ENCODE peak calls at places on chromosomes 16 and 17, in seven cellular contexts. Q is MM.1S, E is HCT116, Z is GM23338, K is SK-N-SH, N is hepatocyte, B is PC-3. Y is an unnamed sample.

GRCh38 chr16:3760518-3760917 is 43.2 kb upstream of the TRAP1 start:
- DNase-seq in Q (no peak), E (no peak), Z (no peak), K (no peak), N (no peak), B (no peak), Y (no peak)

GRCh38 chr17:17859909-17860760 is 23.3 kb upstream of the SREBF1 start:
- DNase-seq in Q (peak; percentile 55), E (no peak), Z (peak; percentile 79), K (peak; percentile 84), N (peak; percentile 79), B (peak; percentile 78), Y (peak; percentile 73)

GRCh38 chr17:76996741-76997694 is 128.8 kb downstream of the MGAT5B start:
- DNase-seq in Q (no peak), E (no peak), Z (no peak), K (peak; percentile 10), N (no peak), B (no peak), Y (peak; percentile 56)

GRCh38 chr17:73713136-73713535 is 68.9 kb upstream of the SDK2 start:
- DNase-seq in Q (no peak), E (no peak), Z (peak; percentile 59), K (no peak), N (no peak), B (no peak), Y (no peak)

GRCh38 chr16:27860091-27860490 is 203.4 kb downstream of the GSG1L start:
- DNase-seq in Q (no peak), E (no peak), Z (no peak), K (no peak), N (no peak), B (no peak), Y (no peak)

GRCh38 chr16:89323120-89323960 is 105.8 kb downstream of the ZNF778 start:
- DNase-seq in Q (no peak), E (no peak), Z (no peak), K (no peak), N (no peak), B (no peak), Y (no peak)

GRCh38 chr16:86079185-86079885 is 180.4 kb downstream of the IRF8 start:
- DNase-seq in Q (no peak), E (no peak), Z (no peak), K (no peak), N (no peak), B (no peak), Y (no peak)

GRCh38 chr16:17370233-17371013 is 100.3 kb downstream of the XYLT1 start:
- DNase-seq in Q (no peak), E (no peak), Z (no peak), K (peak; percentile 27), N (no peak), B (no peak), Y (peak; percentile 19)

GRCh38 chr16:2467301-2468141 is 3.6 kb upstream of the NTN3 start:
- DNase-seq in Q (no peak), E (peak; percentile 41), Z (peak; percentile 83), K (peak; percentile 89), N (peak; percentile 84), B (peak; percentile 59), Y (peak; percentile 79)

GRCh38 chr17:27570578-27570914 is 60.4 kb upstream of the LGALS9 start:
- DNase-seq in Q (no peak), E (no peak), Z (no peak), K (no peak), N (no peak), B (no peak), Y (no peak)

GRCh38 chr16:82061861-82062525 is 26.9 kb downstream of the HSD17B2 start:
- DNase-seq in Q (no peak), E (peak; percentile 64), Z (peak; percentile 53), K (peak; percentile 13), N (no peak), B (peak; percentile 37), Y (peak; percentile 36)

GRCh38 chr16:17606460-17606859 is 135.7 kb upstream of the XYLT1 start:
- DNase-seq in Q (no peak), E (no peak), Z (no peak), K (peak; percentile 33), N (no peak), B (no peak), Y (no peak)

GRCh38 chr16:87422106-87422505 is 30.0 kb downstream of the MAP1LC3B start:
- DNase-seq in Q (no peak), E (no peak), Z (no peak), K (no peak), N (no peak), B (no peak), Y (no peak)

GRCh38 chr16:49120631-49121030 is 161.0 kb downstream of the CBLN1 start:
- DNase-seq in Q (no peak), E (no peak), Z (no peak), K (no peak), N (no peak), B (no peak), Y (no peak)

GRCh38 chr17:66652840-66653507 is 181.9 kb upstream of the CACNG5 start:
- DNase-seq in Q (no peak), E (no peak), Z (no peak), K (no peak), N (no peak), B (peak; percentile 66), Y (no peak)

GRCh38 chr17:65100316-65101140 is 36.6 kb upstream of the RGS9 start:
- DNase-seq in Q (peak; percentile 86), E (peak; percentile 70), Z (peak; percentile 87), K (peak; percentile 96), N (peak; percentile 92), B (peak; percentile 91), Y (peak; percentile 91)

GRCh38 chr17:45277992-45278391 is 16.1 kb upstream of the SPATA32 start:
- DNase-seq in Q (no peak), E (no peak), Z (no peak), K (no peak), N (no peak), B (no peak), Y (no peak)

GRCh38 chr17:16374129-16374528 is 6.8 kb upstream of the UBB start:
- DNase-seq in Q (no peak), E (no peak), Z (no peak), K (no peak), N (peak; percentile 36), B (peak; percentile 37), Y (no peak)

GRCh38 chr17:81401727-81402529 is 6.7 kb downstream of the BAHCC1 start:
- DNase-seq in Q (no peak), E (no peak), Z (peak; percentile 68), K (peak; percentile 81), N (no peak), B (peak; percentile 39), Y (peak; percentile 65)

GRCh38 chr16:75566889-75567255 is 693 bp downstream of the GABARAPL2 start:
- DNase-seq in Q (peak; percentile 14), E (no peak), Z (peak; percentile 64), K (peak; percentile 46), N (peak; percentile 37), B (no peak), Y (no peak)

GRCh38 chr16:67540756-67541155 is 12.1 kb downstream of the RIPOR1 start:
- DNase-seq in Q (no peak), E (no peak), Z (no peak), K (no peak), N (no peak), B (no peak), Y (no peak)

GRCh38 chr17:20268700-20269475 is 198.5 kb downstream of the LGALS9B start:
- DNase-seq in Q (no peak), E (no peak), Z (no peak), K (no peak), N (no peak), B (no peak), Y (no peak)
- H3K27ac ChIP-seq in Q (no peak overlapping the region), E (no peak overlapping the region), Z (no peak overlapping the region), K (no peak overlapping the region), N (no peak overlapping the region), B (no peak overlapping the region), Y (no peak overlapping the region)

GRCh38 chr16:58286769-58287433 is 7.9 kb downstream of the PRSS54 start:
- DNase-seq in Q (no peak), E (no peak), Z (no peak), K (no peak), N (no peak), B (no peak), Y (no peak)
- H3K9me2 ChIP-seq in Q (no peaks in the 10 kb centered on the region), E (no peaks in the 10 kb centered on the region), Z (no peaks in the 10 kb centered on the region), K (no peaks in the 10 kb centered on the region), N (no peaks in the 10 kb centered on the region), B (no peaks in the 10 kb centered on the region), Y (no peaks in the 10 kb centered on the region)

GRCh38 chr16:51592535-51592934 is 441.5 kb upstream of the SALL1 start:
- DNase-seq in Q (no peak), E (no peak), Z (no peak), K (no peak), N (no peak), B (no peak), Y (no peak)

GRCh38 chr16:51592013-51592501 is 441.0 kb upstream of the SALL1 start:
- DNase-seq in Q (no peak), E (no peak), Z (peak; percentile 11), K (no peak), N (peak; percentile 22), B (no peak), Y (no peak)

GRCh38 chr16:51591480-51591879 is 440.4 kb upstream of the SALL1 start:
- DNase-seq in Q (no peak), E (no peak), Z (no peak), K (no peak), N (no peak), B (no peak), Y (no peak)

DNA sequence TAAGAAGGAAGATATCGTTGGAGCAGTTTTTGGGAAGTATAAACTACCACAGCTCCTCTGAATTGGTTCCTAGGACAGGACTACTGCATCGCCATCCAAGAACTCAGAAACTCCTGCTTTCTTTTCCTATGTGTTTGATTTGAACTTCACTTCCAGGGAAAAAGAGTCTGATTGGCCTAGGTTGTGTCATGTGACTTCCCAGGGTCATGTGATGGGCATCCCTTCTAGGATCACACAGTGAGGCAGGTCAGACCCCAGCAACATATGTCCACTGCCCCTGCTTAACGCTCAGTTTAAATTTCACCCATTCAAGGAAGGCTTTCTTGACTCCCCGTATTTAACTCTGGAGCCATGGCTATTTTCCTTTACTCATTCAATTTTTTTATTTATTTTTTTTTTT is 445.2 kb upstream of the SALL1 start:
- DNase-seq in Q (no peak), E (no peak), Z (no peak), K (no peak), N (no peak), B (no peak), Y (no peak)
- H3K27ac ChIP-seq in Q (no peak overlapping the region), E (no peak overlapping the region), Z (no peak overlapping the region), K (no peak overlapping the region), N (no peak overlapping the region), B (no peak overlapping the region), Y (no peak overlapping the region)

DNA sequence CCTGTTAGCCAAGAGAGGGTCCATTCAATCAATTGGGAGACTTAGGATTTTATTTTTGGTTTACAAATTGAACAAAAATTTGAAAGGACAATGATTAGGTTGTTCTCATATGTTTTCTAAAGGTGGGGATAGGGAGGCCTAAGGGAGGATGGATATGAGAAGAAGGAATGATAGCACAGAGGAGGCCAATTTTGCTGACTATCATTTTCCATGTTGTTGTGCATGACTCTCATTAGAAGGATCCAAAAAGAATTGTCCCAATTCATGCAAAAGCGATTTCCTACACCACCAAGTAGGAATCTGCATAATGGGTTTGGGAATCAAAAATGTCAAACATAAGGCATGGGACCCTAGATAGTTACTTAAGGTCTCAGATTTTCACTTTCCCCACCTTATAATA is 524.8 kb downstream of the KIF2B start:
- DNase-seq in Q (no peak), E (no peak), Z (no peak), K (no peak), N (no peak), B (no peak), Y (no peak)
- H3K9me2 ChIP-seq in Q (no peaks in the 10 kb centered on the region), E (no peaks in the 10 kb centered on the region), Z (no peaks in the 10 kb centered on the region), K (peaks cover 3% of the 10 kb centered on the region), N (no peaks in the 10 kb centered on the region), B (no peaks in the 10 kb centered on the region), Y (no peaks in the 10 kb centered on the region)

Y was measured in OCI-LY7.